ENCODE peak calls at places on chromosome 1, in six cellular contexts. E is activated CD4-positive, alpha-beta T cell treated with anti-CD3 and anti-CD28 coated beads, Interleukin-2, amount 50 U/mL, for 24 hours; J is adipocyte; U is GM12864; D is NCI-H226; A is HAP-1. F is an unnamed sample.

GRCh38 chr1:108639899-108640560 is 20.9 kb downstream of the HENMT1 start:
- DNase-seq in E (peak), A (no peak), U (no peak), J (no peak), D (no peak), F (no peak)

GRCh38 chr1:26057189-26057588 is 10.2 kb downstream of the TRIM63 start:
- DNase-seq in J (no peak), U (no peak), E (no peak), A (no peak), D (no peak), F (no peak)

GRCh38 chr1:202796670-202797069 is 11.6 kb downstream of the KDM5B start:
- DNase-seq in D (no peak), E (no peak), A (no peak), J (no peak), U (no peak), F (no peak)

GRCh38 chr1:46517010-46517600 is 27.5 kb downstream of the DMBX1 start:
- DNase-seq in D (peak), E (no peak), A (peak), J (no peak), U (no peak), F (peak)

GRCh38 chr1:35838693-35839245 is 31.0 kb downstream of the AGO4 start:
- DNase-seq in U (no peak), J (peak), D (no peak), A (no peak), E (no peak), F (no peak)

GRCh38 chr1:119268879-119269278 is 99.7 kb upstream of the HAO2 start:
- DNase-seq in E (no peak), A (no peak), U (no peak), D (no peak), J (no peak), F (no peak)

GRCh38 chr1:41536296-41536695 is 51.8 kb upstream of the EDN2 start:
- DNase-seq in J (no peak), E (no peak), A (no peak), U (no peak), D (no peak), F (no peak)

GRCh38 chr1:28973850-28974841 is 59.8 kb downstream of the EPB41 start:
- DNase-seq in E (no peak), U (no peak), A (no peak), J (peak), D (no peak), F (no peak)

GRCh38 chr1:22639286-22639685 is 2.9 kb downstream of the C1QA start:
- DNase-seq in J (peak), E (no peak), U (no peak), D (no peak), A (no peak), F (peak)